ENCODE peak calls at places on chromosomes 12 and 14, in five cellular contexts. One of them, this sample, is unnamed.

GRCh38 chr14:102928412-102929348 is 6.2 kb downstream of the AMN start:
- DNase-seq in CD4-positive, alpha-beta T cell: peak
- DNase-seq in activated CD8-positive, alpha-beta memory T cell treated with anti-CD3 and anti-CD28 coated beads, Interleukin-2, amount 50 U/mL, for 48 hours: peak
- DNase-seq in A549: no peak
- DNase-seq in NCI-H2029 treated with DMSO at 0.1 percent for 48 hours: peak
- DNase-seq in this sample: no peak

GRCh38 chr12:48946206-48946605 is 11.1 kb downstream of the ARF3 start:
- DNase-seq in CD4-positive, alpha-beta T cell: no peak
- DNase-seq in activated CD8-positive, alpha-beta memory T cell treated with anti-CD3 and anti-CD28 coated beads, Interleukin-2, amount 50 U/mL, for 48 hours: no peak
- DNase-seq in A549: no peak
- DNase-seq in NCI-H2029 treated with DMSO at 0.1 percent for 48 hours: peak
- DNase-seq in this sample: no peak

GRCh38 chr12:59087077-59087673 is 166.9 kb upstream of the LRIG3 start:
- DNase-seq in CD4-positive, alpha-beta T cell: no peak
- DNase-seq in activated CD8-positive, alpha-beta memory T cell treated with anti-CD3 and anti-CD28 coated beads, Interleukin-2, amount 50 U/mL, for 48 hours: no peak
- DNase-seq in A549: no peak
- DNase-seq in NCI-H2029 treated with DMSO at 0.1 percent for 48 hours: no peak
- DNase-seq in this sample: no peak

GRCh38 chr12:2156333-2156732 is 103.5 kb downstream of the CACNA1C start:
- DNase-seq in CD4-positive, alpha-beta T cell: no peak
- DNase-seq in activated CD8-positive, alpha-beta memory T cell treated with anti-CD3 and anti-CD28 coated beads, Interleukin-2, amount 50 U/mL, for 48 hours: no peak
- DNase-seq in A549: no peak
- DNase-seq in NCI-H2029 treated with DMSO at 0.1 percent for 48 hours: no peak
- DNase-seq in this sample: no peak

GRCh38 chr12:91222746-91223145 is 40.1 kb upstream of the DCN start:
- DNase-seq in CD4-positive, alpha-beta T cell: no peak
- DNase-seq in activated CD8-positive, alpha-beta memory T cell treated with anti-CD3 and anti-CD28 coated beads, Interleukin-2, amount 50 U/mL, for 48 hours: no peak
- DNase-seq in A549: no peak
- DNase-seq in NCI-H2029 treated with DMSO at 0.1 percent for 48 hours: no peak
- DNase-seq in this sample: no peak

GRCh38 chr12:93186131-93186530 is 191.6 kb upstream of the NUDT4 start:
- DNase-seq in CD4-positive, alpha-beta T cell: no peak
- DNase-seq in activated CD8-positive, alpha-beta memory T cell treated with anti-CD3 and anti-CD28 coated beads, Interleukin-2, amount 50 U/mL, for 48 hours: no peak
- DNase-seq in A549: no peak
- DNase-seq in NCI-H2029 treated with DMSO at 0.1 percent for 48 hours: no peak
- DNase-seq in this sample: no peak

GRCh38 chr12:124294686-124295315 is at the start of gene RFLNA:
- DNase-seq in CD4-positive, alpha-beta T cell: no peak
- DNase-seq in activated CD8-positive, alpha-beta memory T cell treated with anti-CD3 and anti-CD28 coated beads, Interleukin-2, amount 50 U/mL, for 48 hours: no peak
- DNase-seq in A549: no peak
- DNase-seq in NCI-H2029 treated with DMSO at 0.1 percent for 48 hours: no peak
- DNase-seq in this sample: no peak

GRCh38 chr14:104888489-104889373 is 23.7 kb downstream of the CEP170B start:
- DNase-seq in CD4-positive, alpha-beta T cell: no peak
- DNase-seq in activated CD8-positive, alpha-beta memory T cell treated with anti-CD3 and anti-CD28 coated beads, Interleukin-2, amount 50 U/mL, for 48 hours: no peak
- DNase-seq in A549: no peak
- DNase-seq in NCI-H2029 treated with DMSO at 0.1 percent for 48 hours: no peak
- DNase-seq in this sample: no peak

GRCh38 chr12:71157601-71158233 is at the start of gene TSPAN8:
- DNase-seq in CD4-positive, alpha-beta T cell: no peak
- DNase-seq in activated CD8-positive, alpha-beta memory T cell treated with anti-CD3 and anti-CD28 coated beads, Interleukin-2, amount 50 U/mL, for 48 hours: no peak
- DNase-seq in A549: no peak
- DNase-seq in NCI-H2029 treated with DMSO at 0.1 percent for 48 hours: peak
- DNase-seq in this sample: no peak

GRCh38 chr12:81520064-81520945 is 238.8 kb downstream of the PPFIA2 start:
- DNase-seq in CD4-positive, alpha-beta T cell: no peak
- DNase-seq in activated CD8-positive, alpha-beta memory T cell treated with anti-CD3 and anti-CD28 coated beads, Interleukin-2, amount 50 U/mL, for 48 hours: no peak
- DNase-seq in A549: no peak
- DNase-seq in NCI-H2029 treated with DMSO at 0.1 percent for 48 hours: peak
- DNase-seq in this sample: no peak

GRCh38 chr14:101330416-101331140 is 230.7 kb upstream of the DIO3 start:
- DNase-seq in CD4-positive, alpha-beta T cell: no peak
- DNase-seq in activated CD8-positive, alpha-beta memory T cell treated with anti-CD3 and anti-CD28 coated beads, Interleukin-2, amount 50 U/mL, for 48 hours: no peak
- DNase-seq in A549: no peak
- DNase-seq in NCI-H2029 treated with DMSO at 0.1 percent for 48 hours: no peak
- DNase-seq in this sample: no peak

GRCh38 chr12:131283191-131283861 is 329.6 kb downstream of the ADGRD1 start:
- DNase-seq in CD4-positive, alpha-beta T cell: no peak
- DNase-seq in activated CD8-positive, alpha-beta memory T cell treated with anti-CD3 and anti-CD28 coated beads, Interleukin-2, amount 50 U/mL, for 48 hours: peak
- DNase-seq in A549: no peak
- DNase-seq in NCI-H2029 treated with DMSO at 0.1 percent for 48 hours: no peak
- DNase-seq in this sample: peak

GRCh38 chr14:64563696-64564095 is 13.9 kb downstream of the PPP1R36 start:
- DNase-seq in CD4-positive, alpha-beta T cell: no peak
- DNase-seq in activated CD8-positive, alpha-beta memory T cell treated with anti-CD3 and anti-CD28 coated beads, Interleukin-2, amount 50 U/mL, for 48 hours: no peak
- DNase-seq in A549: no peak
- DNase-seq in NCI-H2029 treated with DMSO at 0.1 percent for 48 hours: no peak
- DNase-seq in this sample: no peak

GRCh38 chr12:62643470-62643869 is 176.8 kb downstream of the MON2 start:
- DNase-seq in CD4-positive, alpha-beta T cell: no peak
- DNase-seq in activated CD8-positive, alpha-beta memory T cell treated with anti-CD3 and anti-CD28 coated beads, Interleukin-2, amount 50 U/mL, for 48 hours: no peak
- DNase-seq in A549: no peak
- DNase-seq in NCI-H2029 treated with DMSO at 0.1 percent for 48 hours: no peak
- DNase-seq in this sample: no peak

GRCh38 chr14:102902523-102903247 is 19.8 kb upstream of the AMN start:
- DNase-seq in CD4-positive, alpha-beta T cell: no peak
- DNase-seq in activated CD8-positive, alpha-beta memory T cell treated with anti-CD3 and anti-CD28 coated beads, Interleukin-2, amount 50 U/mL, for 48 hours: no peak
- DNase-seq in A549: no peak
- DNase-seq in NCI-H2029 treated with DMSO at 0.1 percent for 48 hours: no peak
- DNase-seq in this sample: no peak

GRCh38 chr12:94718114-94718513 is 67.8 kb upstream of the TMCC3 start:
- DNase-seq in CD4-positive, alpha-beta T cell: no peak
- DNase-seq in activated CD8-positive, alpha-beta memory T cell treated with anti-CD3 and anti-CD28 coated beads, Interleukin-2, amount 50 U/mL, for 48 hours: no peak
- DNase-seq in A549: no peak
- DNase-seq in NCI-H2029 treated with DMSO at 0.1 percent for 48 hours: peak
- DNase-seq in this sample: no peak

This sample was measured in cardiac septum.